ENCODE peak calls at places on chromosomes 16 and 17, in four cellular contexts. W is CD8-positive, alpha-beta T cell; E is A549; A is lower lobe of right lung. G is an unnamed sample.

GRCh38 chr16:84559311-84559932 is 55.0 kb upstream of the MEAK7 start:
- DNase-seq in W (no peak), E (no peak), A (no peak), G (no peak)

GRCh38 chr17:1959871-1960569 is 65.1 kb downstream of the RTN4RL1 start:
- DNase-seq in E (no peak), W (no peak), A (no peak), G (no peak)

GRCh38 chr16:81366316-81366932 is 51.7 kb downstream of the GAN start:
- DNase-seq in A (no peak), W (peak), E (peak), G (no peak)

GRCh38 chr16:28477311-28477920 is 5.3 kb upstream of the NPIPB7 start:
- DNase-seq in E (no peak), A (peak), W (no peak), G (no peak)

GRCh38 chr16:55701442-55702319 is 45.9 kb downstream of the SLC6A2 start:
- DNase-seq in A (peak), W (peak), E (peak), G (no peak)

GRCh38 chr16:57747091-57747490 is 11.5 kb downstream of the KATNB1 start:
- DNase-seq in E (no peak), W (no peak), A (peak), G (no peak)

GRCh38 chr16:68069511-68070248 is 15.5 kb upstream of the NFATC3 start:
- DNase-seq in W (peak), A (peak), E (no peak), G (peak)

GRCh38 chr16:1082266-1082951 is 9.9 kb downstream of the SSTR5 start:
- DNase-seq in E (no peak), W (no peak), A (no peak), G (no peak)

GRCh38 chr17:82108999-82109480 is 11.0 kb upstream of the FASN start:
- DNase-seq in A (peak), E (no peak), W (no peak), G (no peak)

GRCh38 chr17:36850794-36851193 is 86.5 kb upstream of the LHX1 start:
- DNase-seq in A (no peak), W (no peak), E (peak), G (no peak)

GRCh38 chr16:49586466-49586865 is 212.9 kb downstream of the C16orf78 start:
- DNase-seq in W (no peak), A (no peak), E (no peak), G (no peak)

GRCh38 chr16:77722315-77723107 is at the start of gene NUDT7:
- DNase-seq in W (peak), A (peak), E (peak), G (peak)
- TF ChIP-seq CTCF in W (no peak), A (peak), E (peak), G (peak)

GRCh38 chr16:85728879-85729278 is 22.0 kb downstream of the C16orf74 start:
- DNase-seq in E (no peak), A (no peak), W (no peak), G (no peak)
- TF ChIP-seq CTCF in E (no peak), A (no peak), W (no peak), G (peak)

GRCh38 chr17:61470530-61471136 is 18.4 kb downstream of the TBX4 start:
- DNase-seq in E (no peak), A (no peak), W (no peak), G (no peak)
- TF ChIP-seq CTCF in E (no peak), A (no peak), W (no peak), G (no peak)

GRCh38 chr16:70454221-70455034 is at the start of gene FCSK:
- DNase-seq in E (peak), W (peak), A (peak), G (no peak)
- TF ChIP-seq CTCF in E (peak), W (no peak), A (no peak), G (no peak)

G was measured in osteocyte.